ENCODE peak calls at places on chromosomes 7 and 10, in six cellular contexts. U, M, W, F, G and R are unnamed samples.

GRCh38 chr7:153473189-153473588 is 579.0 kb upstream of the DPP6 start:
- DNase-seq in G (no peak), U (no peak), W (no peak), F (no peak), M (no peak), R (no peak)

GRCh38 chr7:30476401-30477145 is 2.0 kb downstream of the NOD1 start:
- DNase-seq in F (no peak), U (no peak), W (no peak), M (peak), G (peak), R (no peak)

GRCh38 chr7:29410981-29411380 is 152.7 kb upstream of the PRR15 start:
- DNase-seq in M (no peak), U (no peak), F (no peak), W (no peak), G (no peak), R (no peak)

GRCh38 chr10:80449545-80449944 is 4.6 kb upstream of the TSPAN14 start:
- DNase-seq in F (no peak), U (no peak), G (no peak), M (no peak), W (no peak), R (no peak)

GRCh38 chr7:101673951-101674350 is 44.9 kb upstream of the MYL10 start:
- DNase-seq in W (no peak), M (no peak), U (no peak), F (no peak), G (no peak), R (peak)

GRCh38 chr7:123675092-123675473 is 19.4 kb downstream of the LMOD2 start:
- DNase-seq in M (no peak), G (no peak), W (no peak), U (no peak), F (no peak), R (peak)

GRCh38 chr7:2223321-2223720 is 9.4 kb downstream of the MAD1L1 start:
- DNase-seq in M (no peak), G (no peak), U (no peak), W (no peak), F (no peak), R (no peak)

GRCh38 chr10:114995468-114995867 is 57.5 kb downstream of the TRUB1 start:
- DNase-seq in G (no peak), U (no peak), M (no peak), W (peak), F (no peak), R (no peak)

GRCh38 chr10:51951601-51952000 is 252.2 kb upstream of the CSTF2T start:
- DNase-seq in F (no peak), G (no peak), W (no peak), M (no peak), U (no peak), R (no peak)

GRCh38 chr7:143983960-143984359 is 16.2 kb upstream of the OR6B1 start:
- DNase-seq in W (no peak), F (no peak), M (no peak), U (no peak), G (no peak), R (no peak)

GRCh38 chr10:75086278-75086934 is 25.1 kb upstream of the SAMD8 start:
- DNase-seq in W (no peak), G (no peak), U (no peak), M (no peak), F (no peak), R (no peak)

GRCh38 chr10:51838506-51838905 is 139.1 kb upstream of the CSTF2T start:
- DNase-seq in F (no peak), M (no peak), U (no peak), W (no peak), G (no peak), R (no peak)

GRCh38 chr7:82722946-82723345 is 279.4 kb upstream of the CACNA2D1 start:
- DNase-seq in F (no peak), W (no peak), M (no peak), G (no peak), U (no peak), R (no peak)

GRCh38 chr10:122149138-122149606 is 121.9 kb upstream of the BTBD16 start:
- DNase-seq in U (no peak), F (no peak), G (no peak), M (no peak), W (peak), R (no peak)

GRCh38 chr10:132377326-132377725 is 19.7 kb upstream of the PWWP2B start:
- DNase-seq in U (no peak), G (no peak), F (no peak), M (no peak), W (no peak), R (no peak)

GRCh38 chr10:121830101-121830500 is 97.7 kb downstream of the ATE1 start:
- DNase-seq in M (no peak), U (no peak), G (no peak), W (no peak), F (no peak), R (no peak)

GRCh38 chr10:94361161-94361794 is 1.5 kb downstream of the NOC3L start:
- DNase-seq in M (no peak), U (no peak), G (no peak), F (no peak), W (no peak), R (peak)

GRCh38 chr7:97075928-97076327 is 41.6 kb upstream of the SDHAF3 start:
- DNase-seq in W (no peak), M (no peak), G (no peak), F (no peak), U (no peak), R (no peak)

GRCh38 chr10:8787649-8788048 is 733.2 kb downstream of the GATA3 start:
- DNase-seq in G (no peak), M (no peak), W (no peak), U (no peak), F (no peak), R (no peak)

GRCh38 chr10:31977440-31978157 is 49.0 kb upstream of the ARHGAP12 start:
- DNase-seq in W (peak), M (no peak), G (no peak), U (no peak), F (no peak), R (peak)

GRCh38 chr10:59851864-59852263 is 54.5 kb downstream of the CCDC6 start:
- DNase-seq in M (no peak), F (no peak), W (no peak), G (no peak), U (no peak), R (no peak)

GRCh38 chr10:101782811-101783735 is at the start of gene NPM3:
- DNase-seq in U (peak), M (peak), F (peak), W (peak), G (peak), R (peak)

GRCh38 chr7:16936626-16937422 is 55.0 kb upstream of the AGR3 start:
- DNase-seq in U (no peak), W (no peak), F (no peak), M (no peak), G (no peak), R (no peak)

GRCh38 chr7:27162930-27163775 is 2.2 kb downstream of the HOXA9 start:
- DNase-seq in G (no peak), M (no peak), W (no peak), U (no peak), F (no peak), R (no peak)

GRCh38 chr7:28662236-28662635 is 249.9 kb downstream of the CREB5 start:
- DNase-seq in F (no peak), M (no peak), W (no peak), G (no peak), U (no peak), R (no peak)

GRCh38 chr7:157004050-157004838 is 6.2 kb downstream of the MNX1 start:
- DNase-seq in G (no peak), W (peak), U (no peak), M (no peak), F (no peak), R (no peak)

GRCh38 chr7:106501605-106502580 is 159.1 kb downstream of the CCDC71L start:
- DNase-seq in W (no peak), F (no peak), G (no peak), U (no peak), M (no peak), R (no peak)

GRCh38 chr7:100563809-100564400 is 9.8 kb downstream of the SAP25 start:
- DNase-seq in W (peak), M (no peak), F (peak), G (peak), U (peak), R (no peak)

GRCh38 chr7:108452707-108453106 is 3.5 kb downstream of the NRCAM start:
- DNase-seq in G (peak), W (peak), F (no peak), U (no peak), M (no peak), R (peak)